ENCODE peak calls at places on chromosomes 7 and 10, in nine cellular contexts. C is RWPE2, W is lower lobe of right lung, F is A549, Z is heart left ventricle, T is pancreas, S is psoas muscle, P is gastrocnemius medialis, J is GM23338. K is an unnamed sample.

GRCh38 chr10:129658673-129659072 is 191.6 kb downstream of the MGMT start:
- ATAC-seq in C (no peak), W (no peak), F (no peak), Z (no peak), T (no peak), S (no peak), P (no peak), J (peak; percentile 83), K (no peak)

GRCh38 chr10:28532509-28533314 is at the start of gene WAC:
- ATAC-seq in C (peak; percentile 88), W (peak; percentile 97), F (peak; percentile 89), Z (peak; percentile 97), T (peak; percentile 93), S (peak; percentile 95), P (peak; percentile 93), J (peak; percentile 83), K (peak; percentile 96)

GRCh38 chr7:98836811-98837631 is 32.8 kb downstream of the TMEM130 start:
- ATAC-seq in C (peak; percentile 54), W (no peak), F (peak; percentile 62), Z (no peak), T (no peak), S (no peak), P (no peak), J (peak; percentile 88), K (no peak)

GRCh38 chr7:149566103-149566502 is 68.5 kb upstream of the ZNF746 start:
- ATAC-seq in C (no peak), W (no peak), F (no peak), Z (no peak), T (no peak), S (no peak), P (no peak), J (no peak), K (no peak)

GRCh38 chr10:92809845-92810244 is 38.5 kb upstream of the EXOC6 start:
- ATAC-seq in C (no peak), W (no peak), F (peak; percentile 39), Z (no peak), T (no peak), S (no peak), P (no peak), J (no peak), K (no peak)

GRCh38 chr7:3092468-3092867 is 48.8 kb upstream of the CARD11 start:
- ATAC-seq in C (no peak), W (peak; percentile 54), F (no peak), Z (no peak), T (no peak), S (no peak), P (no peak), J (no peak), K (no peak)

GRCh38 chr10:74044419-74044818 is 46.5 kb downstream of the VCL start:
- ATAC-seq in C (no peak), W (no peak), F (no peak), Z (no peak), T (no peak), S (no peak), P (no peak), J (no peak), K (no peak)

GRCh38 chr7:112790651-112790973 is 419 bp upstream of the TMEM168 start:
- ATAC-seq in C (no peak), W (peak; percentile 69), F (peak; percentile 45), Z (peak; percentile 30), T (peak; percentile 32), S (no peak), P (peak; percentile 7), J (no peak), K (no peak)

GRCh38 chr7:100873599-100874299 is 1.2 kb upstream of the SRRT start:
- ATAC-seq in C (no peak), W (no peak), F (no peak), Z (no peak), T (no peak), S (no peak), P (no peak), J (no peak), K (no peak)

GRCh38 chr10:81708946-81709345 is 166.0 kb upstream of the NRG3 start:
- ATAC-seq in C (no peak), W (no peak), F (no peak), Z (no peak), T (no peak), S (no peak), P (no peak), J (no peak), K (no peak)

GRCh38 chr7:157446322-157446721 is 109.5 kb downstream of the DNAJB6 start:
- ATAC-seq in C (no peak), W (no peak), F (no peak), Z (no peak), T (no peak), S (no peak), P (no peak), J (no peak), K (no peak)

GRCh38 chr10:5416981-5417380 is 4.6 kb downstream of the NET1 start:
- ATAC-seq in C (no peak), W (no peak), F (no peak), Z (no peak), T (no peak), S (peak; percentile 83), P (peak; percentile 64), J (peak; percentile 39), K (no peak)

GRCh38 chr7:133886081-133886480 is 241.1 kb upstream of the LRGUK start:
- ATAC-seq in C (no peak), W (no peak), F (no peak), Z (no peak), T (no peak), S (no peak), P (no peak), J (no peak), K (no peak)

GRCh38 chr7:115226410-115226809 is 304.5 kb downstream of the MDFIC start:
- ATAC-seq in C (no peak), W (no peak), F (no peak), Z (no peak), T (no peak), S (no peak), P (no peak), J (peak; percentile 98), K (no peak)

GRCh38 chr7:18414885-18415284 is 80.7 kb upstream of the HDAC9 start:
- ATAC-seq in C (no peak), W (no peak), F (no peak), Z (no peak), T (no peak), S (no peak), P (no peak), J (peak; percentile 49), K (no peak)

GRCh38 chr10:133388265-133388972 is 5.5 kb upstream of the MTG1 start:
- ATAC-seq in C (no peak), W (no peak), F (no peak), Z (no peak), T (no peak), S (no peak), P (no peak), J (no peak), K (no peak)

GRCh38 chr7:70597071-70597470 is 534.9 kb upstream of the GALNT17 start:
- ATAC-seq in C (no peak), W (no peak), F (no peak), Z (no peak), T (no peak), S (no peak), P (no peak), J (no peak), K (no peak)

GRCh38 chr7:25720427-25720826 is 431.6 kb upstream of the NFE2L3 start:
- ATAC-seq in C (no peak), W (no peak), F (peak; percentile 62), Z (no peak), T (no peak), S (peak; percentile 62), P (no peak), J (peak; percentile 82), K (no peak)
- H3K4me1 ChIP-seq in C (no peaks in the 10 kb centered on the region), W (no peaks in the 10 kb centered on the region), F (no peaks in the 10 kb centered on the region), Z (no peaks in the 10 kb centered on the region), T (no peaks in the 10 kb centered on the region), S (peaks cover 8% of the 10 kb centered on the region), P (peaks cover 3% of the 10 kb centered on the region), J (no peaks in the 10 kb centered on the region), K (no peaks in the 10 kb centered on the region)

DNA sequence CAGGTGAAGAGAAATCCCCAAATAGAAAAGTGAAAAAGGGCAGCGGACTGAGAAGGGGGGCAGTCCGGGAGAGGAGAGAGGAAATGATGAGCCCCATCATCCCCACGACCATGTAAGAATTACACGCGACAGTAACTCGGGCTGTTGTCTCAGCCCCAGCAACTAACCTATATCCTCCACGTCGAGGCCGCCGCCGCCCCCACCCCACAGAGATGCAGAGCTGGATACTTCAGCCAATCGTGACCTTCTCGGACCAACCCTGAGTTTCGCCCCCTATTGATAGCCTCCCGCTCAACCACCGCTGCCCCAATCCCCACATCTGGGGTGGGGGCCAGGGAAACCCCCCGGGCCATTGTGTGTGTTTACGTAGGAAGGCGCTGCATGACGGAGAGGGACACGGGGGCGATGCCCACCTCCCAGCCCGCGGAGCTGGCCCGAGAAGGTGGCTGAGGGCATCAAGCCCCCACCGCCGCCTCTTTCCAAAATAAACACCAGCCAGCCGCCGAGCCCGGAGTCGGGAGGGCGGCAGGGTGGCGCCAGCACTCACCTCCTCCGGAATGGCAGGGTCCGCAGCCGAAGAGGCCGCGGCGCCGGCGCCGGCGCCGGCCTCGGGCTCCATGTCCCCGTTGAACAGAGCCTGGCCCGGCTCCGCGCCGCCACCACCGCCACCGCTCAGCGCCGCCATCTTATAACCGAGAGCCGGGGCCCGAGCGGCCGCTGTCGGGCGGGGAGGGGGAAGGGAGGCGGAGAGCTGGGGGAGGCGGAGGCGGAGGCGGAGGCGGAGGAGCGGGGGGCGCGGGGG is 509 bp downstream of the BRAF start:
- ATAC-seq in C (peak; percentile 71), W (peak; percentile 90), F (peak; percentile 92), Z (peak; percentile 57), T (peak; percentile 82), S (peak; percentile 88), P (peak; percentile 78), J (peak; percentile 93), K (peak; percentile 85)
- H3K4me1 ChIP-seq in C (peaks cover 7% of the 10 kb centered on the region), W (peaks cover 36% of the 10 kb centered on the region), F (peaks cover 23% of the 10 kb centered on the region), Z (peaks cover 33% of the 10 kb centered on the region), T (peaks cover 27% of the 10 kb centered on the region), S (peaks cover 31% of the 10 kb centered on the region), P (peaks cover 36% of the 10 kb centered on the region), J (peaks cover 20% of the 10 kb centered on the region), K (peaks cover 48% of the 10 kb centered on the region)

DNA sequence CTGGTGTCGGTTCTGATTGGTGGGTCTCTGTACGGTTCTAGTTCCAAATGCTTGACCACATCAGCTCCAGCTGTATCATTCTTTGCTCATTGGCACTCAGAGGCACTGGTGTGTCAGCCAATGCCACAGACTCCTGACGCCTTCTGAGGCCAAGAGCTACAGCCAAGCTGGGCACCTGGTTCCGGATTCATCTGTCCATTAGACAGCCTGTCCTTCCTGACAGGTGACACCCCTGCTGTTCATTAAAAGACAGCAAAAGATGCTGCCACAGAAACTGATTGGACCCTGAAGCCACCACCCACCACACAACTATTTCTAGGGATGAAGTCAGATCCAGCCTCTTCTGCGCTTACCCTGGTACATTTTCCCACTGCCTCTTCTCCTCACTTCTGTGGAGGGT is 35.6 kb downstream of the COL13A1 start:
- ATAC-seq in C (no peak), W (no peak), F (no peak), Z (no peak), T (no peak), S (peak; percentile 81), P (peak; percentile 84), J (no peak), K (no peak)
- H3K4me1 ChIP-seq in C (peaks cover 13% of the 10 kb centered on the region), W (no peaks in the 10 kb centered on the region), F (no peaks in the 10 kb centered on the region), Z (no peaks in the 10 kb centered on the region), T (no peaks in the 10 kb centered on the region), S (peaks cover 17% of the 10 kb centered on the region), P (no peaks in the 10 kb centered on the region), J (peaks cover 27% of the 10 kb centered on the region), K (no peaks in the 10 kb centered on the region)

DNA sequence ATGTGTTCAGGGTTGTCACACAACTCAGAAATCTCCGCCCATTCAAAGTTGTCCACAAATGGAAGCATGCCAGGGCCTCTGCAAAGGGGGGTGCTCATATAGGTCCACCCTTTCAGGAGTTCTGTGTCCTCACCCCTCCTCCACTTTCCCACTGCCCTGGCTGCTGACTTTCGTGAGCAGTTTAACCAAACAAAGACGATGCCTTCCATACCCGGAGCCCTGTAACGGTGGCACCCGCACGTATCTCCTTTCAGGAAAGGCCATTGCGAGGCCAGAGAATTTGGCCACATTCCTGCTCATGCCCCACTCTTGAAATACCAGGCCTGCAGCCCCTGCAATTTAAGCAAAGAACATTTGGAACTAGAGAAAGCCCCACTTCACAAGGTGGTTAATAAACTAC is 1.4 kb downstream of the CPXM2 start:
- ATAC-seq in C (no peak), W (no peak), F (no peak), Z (no peak), T (no peak), S (no peak), P (peak; percentile 26), J (no peak), K (peak; percentile 39)
- H3K4me1 ChIP-seq in C (peaks cover 7% of the 10 kb centered on the region), W (no peaks in the 10 kb centered on the region), F (no peaks in the 10 kb centered on the region), Z (no peaks in the 10 kb centered on the region), T (no peaks in the 10 kb centered on the region), S (no peaks in the 10 kb centered on the region), P (no peaks in the 10 kb centered on the region), J (peaks cover 21% of the 10 kb centered on the region), K (peaks cover 15% of the 10 kb centered on the region)